ENCODE peak calls at places on chromosomes 11 and 22, in nine cellular contexts. Y is NCI-H2029, B is dermis blood vessel endothelial cell, W is T-helper 1 cell, P is mesenteric fat pad, V is astrocyte of the spinal cord, K is NCI-H1694 treated with DMSO at 0.1 percent for 48 hours, I is iris pigment epithelial cell, Z is type B pancreatic cell. M is an unnamed sample.

GRCh38 chr11:119207300-119207570 is 1.1 kb downstream of the CBL start:
- DNase-seq in Y (no peak), B (peak; percentile 19), W (no peak), P (no peak), V (peak; percentile 15), K (no peak), I (peak; percentile 28), Z (no peak), M (no peak)

GRCh38 chr11:13287026-13287425 is 9.4 kb downstream of the BMAL1 start:
- DNase-seq in Y (no peak), B (no peak), W (no peak), P (no peak), V (no peak), K (no peak), I (no peak), Z (no peak), M (peak; percentile 40)

GRCh38 chr11:27423125-27423524 is 49.5 kb downstream of the LGR4 start:
- DNase-seq in Y (no peak), B (no peak), W (no peak), P (no peak), V (no peak), K (no peak), I (peak; percentile 92), Z (no peak), M (no peak)

GRCh38 chr11:95764267-95764898 is 25.2 kb downstream of the FAM76B start:
- DNase-seq in Y (peak; percentile 34), B (peak; percentile 73), W (no peak), P (no peak), V (peak; percentile 76), K (peak; percentile 26), I (peak; percentile 60), Z (no peak), M (no peak)

GRCh38 chr11:18790820-18791174 is 801 bp downstream of the PTPN5 start:
- DNase-seq in Y (no peak), B (no peak), W (no peak), P (no peak), V (no peak), K (no peak), I (no peak), Z (no peak), M (no peak)

GRCh38 chr11:38460901-38461300 is 1862.9 kb upstream of the RAG2 start:
- DNase-seq in Y (no peak), B (no peak), W (no peak), P (no peak), V (peak; percentile 96), K (no peak), I (peak; percentile 59), Z (no peak), M (no peak)

GRCh38 chr22:38788417-38788816 is 5.5 kb downstream of the DNAL4 start:
- DNase-seq in Y (peak; percentile 26), B (peak; percentile 68), W (no peak), P (no peak), V (peak; percentile 89), K (no peak), I (peak; percentile 91), Z (no peak), M (no peak)

GRCh38 chr11:117716652-117717440 is 80.2 kb downstream of the DSCAML1 start:
- DNase-seq in Y (peak; percentile 62), B (no peak), W (no peak), P (no peak), V (no peak), K (no peak), I (no peak), Z (no peak), M (no peak)

GRCh38 chr11:77090046-77090372 is 12.6 kb upstream of the OMP start:
- DNase-seq in Y (no peak), B (no peak), W (no peak), P (no peak), V (no peak), K (no peak), I (no peak), Z (no peak), M (no peak)

GRCh38 chr11:35088676-35089075 is 50.3 kb upstream of the CD44 start:
- DNase-seq in Y (no peak), B (no peak), W (no peak), P (no peak), V (no peak), K (no peak), I (peak; percentile 53), Z (no peak), M (no peak)

GRCh38 chr11:70474710-70475109 is 76.4 kb downstream of the CTTN start:
- DNase-seq in Y (no peak), B (no peak), W (no peak), P (no peak), V (no peak), K (no peak), I (no peak), Z (no peak), M (no peak)

GRCh38 chr22:34950480-34950879 is 115.5 kb upstream of the ISX start:
- DNase-seq in Y (no peak), B (no peak), W (no peak), P (no peak), V (no peak), K (no peak), I (no peak), Z (no peak), M (no peak)

GRCh38 chr22:37639070-37639760 is at the start of gene SH3BP1:
- DNase-seq in Y (no peak), B (no peak), W (peak; percentile 44), P (no peak), V (no peak), K (no peak), I (no peak), Z (peak; percentile 83), M (peak; percentile 75)

GRCh38 chr11:68121067-68121899 is at the start of gene CHKA:
- DNase-seq in Y (peak; percentile 79), B (peak; percentile 95), W (peak; percentile 69), P (peak; percentile 97), V (peak; percentile 89), K (peak; percentile 82), I (peak; percentile 88), Z (peak; percentile 95), M (peak; percentile 92)

GRCh38 chr11:27218498-27219038 is 144.4 kb downstream of the CCDC34 start:
- DNase-seq in Y (no peak), B (no peak), W (no peak), P (no peak), V (peak; percentile 93), K (no peak), I (peak; percentile 68), Z (no peak), M (no peak)

GRCh38 chr11:13685461-13686108 is 17.1 kb downstream of the FAR1 start:
- DNase-seq in Y (no peak), B (peak; percentile 71), W (no peak), P (no peak), V (peak; percentile 6), K (no peak), I (peak; percentile 37), Z (no peak), M (no peak)

GRCh38 chr11:8263109-8263768 is 439 bp downstream of the LMO1 start:
- DNase-seq in Y (peak; percentile 45), B (peak; percentile 7), W (no peak), P (peak; percentile 86), V (no peak), K (no peak), I (peak; percentile 7), Z (peak; percentile 70), M (no peak)

GRCh38 chr11:66689661-66690590 is 12.2 kb upstream of the RBM4B start:
- DNase-seq in Y (no peak), B (no peak), W (no peak), P (no peak), V (no peak), K (no peak), I (no peak), Z (no peak), M (no peak)

GRCh38 chr22:30430933-30431332 is 5.4 kb downstream of the MTFP1 start:
- DNase-seq in Y (no peak), B (no peak), W (no peak), P (no peak), V (no peak), K (no peak), I (no peak), Z (no peak), M (no peak)